ENCODE peak calls at places on chromosomes 6 and 20, in four cellular contexts. One of them, this sample, is unnamed.

GRCh38 chr6:33429745-33430042 is 9.8 kb downstream of the SYNGAP1 start:
- DNase-seq in HCT116: no peak
- DNase-seq in K562: no peak
- DNase-seq in GM12878: no peak
- DNase-seq in this sample: no peak

GRCh38 chr6:148523051-148523450 is 180.4 kb downstream of the SASH1 start:
- DNase-seq in HCT116: no peak
- DNase-seq in K562: no peak
- DNase-seq in GM12878: no peak
- DNase-seq in this sample: no peak

GRCh38 chr20:36203861-36204260 is 32.4 kb upstream of the AAR2 start:
- DNase-seq in HCT116: no peak
- DNase-seq in K562: no peak
- DNase-seq in GM12878: no peak
- DNase-seq in this sample: no peak

GRCh38 chr20:36672991-36673390 is 27.0 kb upstream of the SLA2 start:
- DNase-seq in HCT116: no peak
- DNase-seq in K562: no peak
- DNase-seq in GM12878: no peak
- DNase-seq in this sample: no peak

GRCh38 chr6:93786474-93787330 is 367.3 kb upstream of the EPHA7 start:
- DNase-seq in HCT116: no peak
- DNase-seq in K562: no peak
- DNase-seq in GM12878: no peak
- DNase-seq in this sample: peak; percentile 73

GRCh38 chr6:89411269-89412070 is 603 bp downstream of the RRAGD start:
- DNase-seq in HCT116: no peak
- DNase-seq in K562: peak; percentile 23
- DNase-seq in GM12878: no peak
- DNase-seq in this sample: no peak

GRCh38 chr6:154229796-154230195 is 126.8 kb downstream of the IPCEF1 start:
- DNase-seq in HCT116: no peak
- DNase-seq in K562: no peak
- DNase-seq in GM12878: no peak
- DNase-seq in this sample: no peak

GRCh38 chr6:11317885-11318771 is 85.7 kb upstream of the NEDD9 start:
- DNase-seq in HCT116: peak; percentile 8
- DNase-seq in K562: no peak
- DNase-seq in GM12878: no peak
- DNase-seq in this sample: peak; percentile 15

GRCh38 chr20:44251284-44251683 is 4.2 kb downstream of the GDAP1L1 start:
- DNase-seq in HCT116: no peak
- DNase-seq in K562: no peak
- DNase-seq in GM12878: no peak
- DNase-seq in this sample: no peak

GRCh38 chr20:37984018-37984785 is 49.1 kb downstream of the TTI1 start:
- DNase-seq in HCT116: no peak
- DNase-seq in K562: no peak
- DNase-seq in GM12878: no peak
- DNase-seq in this sample: no peak

GRCh38 chr20:17678295-17678694 is 3.7 kb downstream of the RRBP1 start:
- DNase-seq in HCT116: no peak
- DNase-seq in K562: no peak
- DNase-seq in GM12878: no peak
- DNase-seq in this sample: no peak

GRCh38 chr6:163956571-163957407 is 542.3 kb downstream of the QKI start:
- DNase-seq in HCT116: peak; percentile 67
- DNase-seq in K562: peak; percentile 92
- DNase-seq in GM12878: peak; percentile 34
- DNase-seq in this sample: peak; percentile 40

GRCh38 chr6:154223296-154223695 is 133.3 kb downstream of the IPCEF1 start:
- DNase-seq in HCT116: no peak
- DNase-seq in K562: no peak
- DNase-seq in GM12878: no peak
- DNase-seq in this sample: no peak

GRCh38 chr6:73644941-73645591 is 8.7 kb downstream of the SLC17A5 start:
- DNase-seq in HCT116: no peak
- DNase-seq in K562: no peak
- DNase-seq in GM12878: no peak
- DNase-seq in this sample: no peak

GRCh38 chr20:38538789-38539188 is 42.2 kb upstream of the ADIG start:
- DNase-seq in HCT116: no peak
- DNase-seq in K562: no peak
- DNase-seq in GM12878: no peak
- DNase-seq in this sample: no peak

GRCh38 chr6:84052204-84052882 is 18.8 kb downstream of the MRAP2 start:
- DNase-seq in HCT116: no peak
- DNase-seq in K562: peak; percentile 56
- DNase-seq in GM12878: no peak
- DNase-seq in this sample: peak; percentile 48

GRCh38 chr20:44910690-44911262 is 916 bp downstream of the PABPC1L start:
- DNase-seq in HCT116: no peak
- DNase-seq in K562: no peak
- DNase-seq in GM12878: no peak
- DNase-seq in this sample: no peak

GRCh38 chr20:49539481-49540231 is 28.3 kb downstream of the PTGIS start:
- DNase-seq in HCT116: no peak
- DNase-seq in K562: no peak
- DNase-seq in GM12878: no peak
- DNase-seq in this sample: no peak

GRCh38 chr20:45372646-45373352 is 5.3 kb downstream of the TP53TG5 start:
- DNase-seq in HCT116: no peak
- DNase-seq in K562: no peak
- DNase-seq in GM12878: no peak
- DNase-seq in this sample: no peak

GRCh38 chr20:41172296-41173140 is 35.2 kb downstream of the PLCG1 start:
- DNase-seq in HCT116: no peak
- DNase-seq in K562: no peak
- DNase-seq in GM12878: no peak
- DNase-seq in this sample: no peak

GRCh38 chr6:92848459-92848858 is 570.9 kb downstream of the EPHA7 start:
- DNase-seq in HCT116: no peak
- DNase-seq in K562: no peak
- DNase-seq in GM12878: no peak
- DNase-seq in this sample: no peak

GRCh38 chr6:152099816-152100618 is 292.5 kb downstream of the ESR1 start:
- DNase-seq in HCT116: no peak
- DNase-seq in K562: no peak
- DNase-seq in GM12878: no peak
- DNase-seq in this sample: no peak

GRCh38 chr6:163419413-163420314 is 5.1 kb downstream of the QKI start:
- DNase-seq in HCT116: no peak
- DNase-seq in K562: no peak
- DNase-seq in GM12878: no peak
- DNase-seq in this sample: no peak

GRCh38 chr6:44310241-44310640 is 2.9 kb downstream of the AARS2 start:
- DNase-seq in HCT116: no peak
- DNase-seq in K562: no peak
- DNase-seq in GM12878: no peak
- DNase-seq in this sample: no peak

GRCh38 chr6:44309631-44310030 is 3.5 kb downstream of the AARS2 start:
- DNase-seq in HCT116: no peak
- DNase-seq in K562: no peak
- DNase-seq in GM12878: no peak
- DNase-seq in this sample: no peak

GRCh38 chr6:44311304-44311703 is 1.8 kb downstream of the AARS2 start:
- DNase-seq in HCT116: no peak
- DNase-seq in K562: no peak
- DNase-seq in GM12878: no peak
- DNase-seq in this sample: no peak

GRCh38 chr6:44307217-44307616 is 5.9 kb downstream of the AARS2 start:
- DNase-seq in HCT116: no peak
- DNase-seq in K562: no peak
- DNase-seq in GM12878: no peak
- DNase-seq in this sample: no peak

GRCh38 chr6:44309092-44309491 is 4.1 kb downstream of the AARS2 start:
- DNase-seq in HCT116: no peak
- DNase-seq in K562: no peak
- DNase-seq in GM12878: no peak
- DNase-seq in this sample: no peak
- TF ChIP-seq ZNF274 in HCT116: no peak
- TF ChIP-seq ZNF274 in K562: no peak
- TF ChIP-seq ZNF274 in GM12878: no peak
- TF ChIP-seq ZNF274 in this sample: no peak

GRCh38 chr20:64027981-64028685 is 7.8 kb upstream of the C20orf204 start:
- DNase-seq in HCT116: no peak
- DNase-seq in K562: no peak
- DNase-seq in GM12878: no peak
- DNase-seq in this sample: no peak
- H3K4me1 ChIP-seq in HCT116: no peaks in the 10 kb centered on the region
- H3K4me1 ChIP-seq in K562: no peaks in the 10 kb centered on the region
- H3K4me1 ChIP-seq in GM12878: no peaks in the 10 kb centered on the region
- H3K4me1 ChIP-seq in this sample: peaks cover 3% of the 10 kb centered on the region

GRCh38 chr6:166313255-166314070 is 5.3 kb upstream of the PRR18 start:
- DNase-seq in HCT116: peak; percentile 53
- DNase-seq in K562: peak; percentile 82
- DNase-seq in GM12878: peak; percentile 44
- DNase-seq in this sample: no peak
- TF ChIP-seq ZNF274 in HCT116: no peak
- TF ChIP-seq ZNF274 in K562: no peak
- TF ChIP-seq ZNF274 in GM12878: no peak
- TF ChIP-seq ZNF274 in this sample: no peak

GRCh38 chr6:3518356-3518841 is 61.5 kb upstream of the SLC22A23 start:
- DNase-seq in HCT116: peak; percentile 37
- DNase-seq in K562: no peak
- DNase-seq in GM12878: no peak
- DNase-seq in this sample: no peak
- H3K4me1 ChIP-seq in HCT116: peaks cover 18% of the 10 kb centered on the region
- H3K4me1 ChIP-seq in K562: no peaks in the 10 kb centered on the region
- H3K4me1 ChIP-seq in GM12878: no peaks in the 10 kb centered on the region
- H3K4me1 ChIP-seq in this sample: peaks cover 10% of the 10 kb centered on the region

GRCh38 chr6:25732468-25733198 is 21.9 kb upstream of the SLC17A4 start:
- DNase-seq in HCT116: no peak
- DNase-seq in K562: no peak
- DNase-seq in GM12878: no peak
- DNase-seq in this sample: no peak
- TF ChIP-seq ZNF274 in HCT116: no peak
- TF ChIP-seq ZNF274 in K562: no peak
- TF ChIP-seq ZNF274 in GM12878: no peak
- TF ChIP-seq ZNF274 in this sample: no peak

GRCh38 chr6:108656834-108657233 is 96.1 kb downstream of the FOXO3 start:
- DNase-seq in HCT116: no peak
- DNase-seq in K562: no peak
- DNase-seq in GM12878: no peak
- DNase-seq in this sample: no peak
- H3K4me1 ChIP-seq in HCT116: no peaks in the 10 kb centered on the region
- H3K4me1 ChIP-seq in K562: peaks cover 5% of the 10 kb centered on the region
- H3K4me1 ChIP-seq in GM12878: no peaks in the 10 kb centered on the region
- H3K4me1 ChIP-seq in this sample: no peaks in the 10 kb centered on the region

GRCh38 chr6:31075528-31075927 is 36.8 kb downstream of the C6orf15 start:
- DNase-seq in HCT116: no peak
- DNase-seq in K562: no peak
- DNase-seq in GM12878: no peak
- DNase-seq in this sample: no peak

GRCh38 chr6:31076611-31077010 is 35.8 kb downstream of the C6orf15 start:
- DNase-seq in HCT116: no peak
- DNase-seq in K562: no peak
- DNase-seq in GM12878: no peak
- DNase-seq in this sample: no peak

GRCh38 chr6:31083742-31084354 is 28.5 kb downstream of the C6orf15 start:
- DNase-seq in HCT116: peak; percentile 61
- DNase-seq in K562: peak; percentile 72
- DNase-seq in GM12878: no peak
- DNase-seq in this sample: peak; percentile 50

GRCh38 chr6:31081872-31082271 is 30.5 kb downstream of the C6orf15 start:
- DNase-seq in HCT116: no peak
- DNase-seq in K562: no peak
- DNase-seq in GM12878: no peak
- DNase-seq in this sample: no peak

DNA sequence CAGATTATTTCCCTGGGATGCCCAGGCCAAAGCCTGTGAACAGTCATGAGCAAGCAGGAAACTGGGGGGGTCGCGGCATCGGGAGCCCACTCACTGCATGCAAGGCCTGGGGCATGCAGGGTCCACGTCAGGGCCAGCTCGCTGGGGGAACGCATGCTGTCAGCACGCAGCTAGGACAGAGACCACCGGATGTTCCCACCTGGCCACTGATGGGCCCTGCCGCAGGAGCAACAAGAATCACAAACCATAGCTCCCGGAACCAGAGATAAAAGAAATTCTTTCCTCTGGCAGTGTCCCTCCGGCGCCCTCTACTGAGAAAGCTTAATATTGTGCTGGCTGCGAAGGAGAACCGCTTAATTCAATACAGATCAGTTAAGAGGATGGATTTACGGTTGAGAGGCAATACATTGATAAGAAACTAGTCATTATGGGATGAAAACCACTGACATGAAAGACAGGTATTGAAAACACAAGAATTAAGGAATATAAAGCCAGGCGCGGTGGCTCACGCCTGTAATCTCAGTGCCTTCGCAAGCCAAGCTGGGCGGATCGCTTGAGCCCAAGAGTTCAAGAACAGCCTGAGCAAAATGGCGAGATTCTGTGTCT is 32.6 kb downstream of the C6orf15 start:
- DNase-seq in HCT116: peak; percentile 38
- DNase-seq in K562: peak; percentile 46
- DNase-seq in GM12878: no peak
- DNase-seq in this sample: peak; percentile 33
- TF ChIP-seq ZNF274 in HCT116: no peak
- TF ChIP-seq ZNF274 in K562: no peak
- TF ChIP-seq ZNF274 in GM12878: no peak
- TF ChIP-seq ZNF274 in this sample: no peak

GRCh38 chr6:16483315-16483875 is 245.0 kb downstream of the GMPR start:
- DNase-seq in HCT116: no peak
- DNase-seq in K562: no peak
- DNase-seq in GM12878: no peak
- DNase-seq in this sample: no peak
- H3K4me1 ChIP-seq in HCT116: no peaks in the 10 kb centered on the region
- H3K4me1 ChIP-seq in K562: no peaks in the 10 kb centered on the region
- H3K4me1 ChIP-seq in GM12878: peaks cover 70% of the 10 kb centered on the region
- H3K4me1 ChIP-seq in this sample: no peaks in the 10 kb centered on the region